ENCODE peak calls at places on chromosome 13, in seven cellular contexts. D is pancreas, A is ascending aorta, B is bronchial epithelial cell, S is lung, I is cardiac muscle cell, V is colonic mucosa. U is an unnamed sample.

GRCh38 chr13:37685206-37685605 is 86.6 kb upstream of the POSTN start:
- DNase-seq in D (no peak), A (no peak), B (no peak), S (no peak), I (no peak), V (no peak), U (no peak)

GRCh38 chr13:32829269-32829668 is 187.0 kb upstream of the KL start:
- DNase-seq in D (no peak), A (no peak), B (no peak), S (no peak), I (no peak), V (no peak), U (no peak)

GRCh38 chr13:114064516-114065140 is 67.8 kb downstream of the RASA3 start:
- DNase-seq in D (no peak), A (no peak), B (no peak), S (no peak), I (peak; percentile 60), V (no peak), U (peak; percentile 43)

GRCh38 chr13:41465215-41465907 is 8.0 kb downstream of the RGCC start:
- DNase-seq in D (no peak), A (peak; percentile 66), B (peak; percentile 88), S (peak; percentile 45), I (peak; percentile 70), V (peak; percentile 33), U (peak; percentile 91)

GRCh38 chr13:41017153-41017552 is 2.0 kb downstream of the ELF1 start:
- DNase-seq in D (no peak), A (no peak), B (no peak), S (no peak), I (no peak), V (no peak), U (no peak)

GRCh38 chr13:21435710-21436151 is 23.4 kb downstream of the ZDHHC20 start:
- DNase-seq in D (peak; percentile 45), A (peak; percentile 16), B (peak; percentile 94), S (peak; percentile 67), I (peak; percentile 79), V (peak; percentile 64), U (peak; percentile 91)

GRCh38 chr13:55497486-55497885 is 1643.2 kb upstream of the PRR20A start:
- DNase-seq in D (no peak), A (no peak), B (no peak), S (no peak), I (no peak), V (no peak), U (no peak)

GRCh38 chr13:113963376-113963775 is 10.5 kb downstream of the C13orf46 start:
- DNase-seq in D (no peak), A (no peak), B (no peak), S (no peak), I (no peak), V (no peak), U (no peak)

GRCh38 chr13:101751488-101751887 is 299.0 kb downstream of the ITGBL1 start:
- DNase-seq in D (no peak), A (no peak), B (peak; percentile 80), S (no peak), I (peak; percentile 74), V (no peak), U (peak; percentile 90)

GRCh38 chr13:91383836-91384235 is 14.6 kb upstream of the GPC5 start:
- DNase-seq in D (no peak), A (no peak), B (no peak), S (no peak), I (no peak), V (no peak), U (no peak)

GRCh38 chr13:44573790-44574465 is 2.2 kb downstream of the TSC22D1 start:
- DNase-seq in D (no peak), A (no peak), B (peak; percentile 46), S (no peak), I (peak; percentile 63), V (no peak), U (peak; percentile 46)

GRCh38 chr13:45060062-45060461 is 60.2 kb upstream of the GTF2F2 start:
- DNase-seq in D (no peak), A (no peak), B (no peak), S (no peak), I (no peak), V (no peak), U (no peak)

GRCh38 chr13:42762917-42763316 is 18.5 kb upstream of the FAM216B start:
- DNase-seq in D (no peak), A (no peak), B (peak; percentile 96), S (no peak), I (peak; percentile 94), V (no peak), U (peak; percentile 98)

GRCh38 chr13:76813874-76814273 is 72.3 kb downstream of the KCTD12 start:
- DNase-seq in D (no peak), A (no peak), B (peak; percentile 9), S (no peak), I (no peak), V (peak; percentile 89), U (no peak)

GRCh38 chr13:113152894-113153809 is 5.3 kb upstream of the PROZ start:
- DNase-seq in D (peak; percentile 48), A (no peak), B (no peak), S (peak; percentile 45), I (peak; percentile 68), V (peak; percentile 56), U (peak; percentile 28)

GRCh38 chr13:30577381-30577780 is 40.3 kb upstream of the USPL1 start:
- DNase-seq in D (no peak), A (no peak), B (peak; percentile 89), S (no peak), I (peak; percentile 84), V (no peak), U (peak; percentile 96)

GRCh38 chr13:30581582-30581981 is 36.1 kb upstream of the USPL1 start:
- DNase-seq in D (no peak), A (no peak), B (peak; percentile 59), S (no peak), I (peak; percentile 38), V (peak; percentile 24), U (peak; percentile 37)

GRCh38 chr13:30584332-30584731 is 33.4 kb upstream of the USPL1 start:
- DNase-seq in D (no peak), A (no peak), B (no peak), S (no peak), I (no peak), V (no peak), U (no peak)

GRCh38 chr13:30576528-30576927 is 41.2 kb upstream of the USPL1 start:
- DNase-seq in D (no peak), A (no peak), B (peak; percentile 31), S (no peak), I (peak; percentile 62), V (no peak), U (peak; percentile 58)

GRCh38 chr13:30580852-30581502 is 36.7 kb upstream of the USPL1 start:
- DNase-seq in D (peak; percentile 25), A (no peak), B (peak; percentile 65), S (no peak), I (no peak), V (no peak), U (no peak)
- TF ChIP-seq CTCF in D (no peak), A (no peak), B (no peak), S (no peak), I (no peak), V (no peak), U (no peak)

DNA sequence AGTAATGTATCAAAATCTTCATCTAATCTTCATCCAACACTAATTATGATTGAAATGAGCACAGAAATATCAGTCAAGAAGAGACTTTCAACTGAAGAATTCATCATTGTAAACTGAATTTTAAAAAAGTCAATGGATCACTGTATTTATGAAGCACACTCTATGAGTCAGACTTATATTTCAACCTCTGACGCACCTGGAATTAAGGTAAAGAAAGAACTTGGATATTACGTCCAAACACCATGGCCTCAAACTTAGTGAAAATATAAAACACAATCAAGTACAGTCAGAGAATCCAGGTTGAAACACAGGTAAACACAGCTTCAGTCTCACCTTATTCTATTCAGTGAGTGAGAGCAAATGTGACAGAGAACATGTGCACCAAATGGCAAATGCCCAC is 39.5 kb downstream of the MIPEP start:
- DNase-seq in D (no peak), A (no peak), B (no peak), S (no peak), I (no peak), V (no peak), U (no peak)
- H3K4me3 ChIP-seq in D (no peak overlapping the region), A (no peak overlapping the region), B (no peak overlapping the region), S (no peak overlapping the region), I (no peak overlapping the region), V (no peak overlapping the region), U (no peak overlapping the region)

GRCh38 chr13:81540777-81541176 is 1199.9 kb upstream of the SPRY2 start:
- DNase-seq in D (no peak), A (no peak), B (peak; percentile 7), S (no peak), I (peak; percentile 1), V (no peak), U (peak; percentile 3)
- TF ChIP-seq CTCF in D (peak; percentile 22), A (no peak), B (peak; percentile 23), S (no peak), I (no peak), V (no peak), U (no peak)

GRCh38 chr13:52615817-52616216 is 26.4 kb upstream of the HNRNPA1L2 start:
- DNase-seq in D (no peak), A (no peak), B (no peak), S (no peak), I (no peak), V (no peak), U (peak; percentile 7)
- H3K4me3 ChIP-seq in D (no peak overlapping the region), A (no peak overlapping the region), B (no peak overlapping the region), S (no peak overlapping the region), I (no peak overlapping the region), V (no peak overlapping the region), U (no peak overlapping the region)

DNA sequence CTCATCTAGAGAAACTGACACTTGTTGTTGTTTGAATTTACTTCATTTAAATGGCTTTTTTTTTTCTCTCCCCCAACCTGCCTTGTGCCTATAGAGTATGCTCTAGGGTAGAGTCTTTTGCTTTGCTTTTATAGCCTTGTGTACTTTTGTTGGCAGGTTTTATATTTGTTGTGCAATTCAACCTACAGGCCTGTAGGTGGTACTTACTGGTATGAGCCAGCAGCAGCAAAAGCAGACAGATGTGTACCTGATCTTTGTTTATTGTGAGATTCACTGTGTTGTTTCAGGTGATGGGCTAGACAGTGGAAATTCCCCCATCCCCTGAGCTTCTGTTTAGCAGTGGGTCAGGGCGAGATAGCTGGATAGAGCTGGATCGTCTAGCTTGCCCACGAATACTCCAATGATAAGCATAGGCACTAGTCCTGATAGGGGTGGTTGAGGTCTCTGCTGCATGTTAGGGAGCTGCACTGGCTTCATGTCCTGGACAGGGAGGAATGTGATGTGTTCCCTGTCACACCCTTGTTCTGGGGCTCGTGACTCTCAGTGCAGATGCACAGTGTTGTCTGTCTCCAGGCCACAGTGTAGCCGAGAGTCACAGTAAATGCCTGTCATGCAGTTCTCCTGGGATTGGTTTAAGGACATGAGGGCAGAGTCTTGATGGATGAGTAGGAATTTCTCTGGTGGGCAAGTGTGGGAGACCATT is 21.3 kb downstream of the DNAJC3 start:
- DNase-seq in D (no peak), A (no peak), B (peak; percentile 42), S (no peak), I (peak; percentile 29), V (no peak), U (peak; percentile 24)
- TF ChIP-seq CTCF in D (no peak), A (no peak), B (peak; percentile 45), S (no peak), I (peak; percentile 42), V (no peak), U (peak; percentile 39)

U was measured in fibroblast of mammary gland.